ENCODE peak calls at places on chromosomes 4 and X, in nine cellular contexts. U is stimulated activated CD4-positive, alpha-beta T cell treated with anti-CD3 and anti-CD28 coated beads, Interleukin-15, amount 100 ng/mL, for 24 hours; E is Calu3; B is Right ventricle myocardium superior; R is pancreas; J is ELR; I is effector CD4-positive, alpha-beta T cell; Q is brain microvascular endothelial cell; W is GM06990. L is an unnamed sample.

GRCh38 chr4:87697945-87698344 is 47.9 kb downstream of the DMP1 start:
- DNase-seq in U (no peak), E (no peak), B (no peak), R (no peak), J (no peak), I (no peak), Q (no peak), W (no peak), L (no peak)

GRCh38 chrX:152989292-152989658 is 4.6 kb downstream of the PNMA5 start:
- DNase-seq in U (peak; percentile 11), E (no peak), B (no peak), R (no peak), J (no peak), I (no peak), Q (no peak), W (no peak), L (no peak)

GRCh38 chrX:109344666-109345065 is 137.2 kb downstream of the GUCY2F start:
- DNase-seq in U (no peak), E (no peak), B (no peak), R (no peak), J (no peak), I (no peak), Q (no peak), W (no peak), L (no peak)

GRCh38 chrX:150898343-150899190 is at the start of gene CD99L2:
- DNase-seq in U (peak; percentile 89), E (peak; percentile 93), B (peak; percentile 94), R (peak; percentile 84), J (peak; percentile 84), I (peak; percentile 81), Q (peak; percentile 66), W (peak; percentile 93), L (peak; percentile 97)

GRCh38 chr4:39932776-39933402 is 44.8 kb downstream of the PDS5A start:
- DNase-seq in U (no peak), E (no peak), B (no peak), R (no peak), J (no peak), I (no peak), Q (no peak), W (peak; percentile 20), L (no peak)

GRCh38 chrX:9829308-9830267 is 43.4 kb downstream of the SHROOM2 start:
- DNase-seq in U (peak; percentile 55), E (peak; percentile 50), B (no peak), R (no peak), J (peak; percentile 86), I (no peak), Q (peak; percentile 62), W (peak; percentile 68), L (no peak)

GRCh38 chrX:134622056-134622812 is 36.0 kb downstream of the PLAC1 start:
- DNase-seq in U (peak; percentile 31), E (no peak), B (no peak), R (no peak), J (peak; percentile 88), I (no peak), Q (peak; percentile 76), W (peak; percentile 59), L (no peak)

GRCh38 chr4:187184513-187184912 is 460.9 kb upstream of the FAT1 start:
- DNase-seq in U (no peak), E (no peak), B (no peak), R (no peak), J (no peak), I (no peak), Q (no peak), W (no peak), L (no peak)

GRCh38 chr4:87420431-87420830 is 1.9 kb upstream of the NUDT9 start:
- DNase-seq in U (no peak), E (no peak), B (no peak), R (no peak), J (no peak), I (no peak), Q (no peak), W (no peak), L (no peak)

GRCh38 chr4:101977096-101977495 is 186.6 kb downstream of the BANK1 start:
- DNase-seq in U (no peak), E (peak; percentile 55), B (no peak), R (no peak), J (peak; percentile 96), I (no peak), Q (peak; percentile 96), W (no peak), L (no peak)

GRCh38 chrX:108139303-108139702 is 47.7 kb downstream of the ATG4A start:
- DNase-seq in U (no peak), E (peak; percentile 3), B (no peak), R (no peak), J (peak; percentile 31), I (no peak), Q (no peak), W (no peak), L (no peak)

GRCh38 chr4:6953751-6954380 is 44.2 kb downstream of the TBC1D14 start:
- DNase-seq in U (no peak), E (peak; percentile 72), B (peak; percentile 87), R (peak; percentile 63), J (no peak), I (no peak), Q (peak; percentile 76), W (no peak), L (peak; percentile 87)

GRCh38 chr4:180164799-180165198 is 2078.4 kb upstream of the TENM3 start:
- DNase-seq in U (no peak), E (no peak), B (no peak), R (no peak), J (peak; percentile 89), I (no peak), Q (no peak), W (no peak), L (no peak)

GRCh38 chr4:93199492-93199891 is 629.1 kb upstream of the ATOH1 start:
- DNase-seq in U (no peak), E (no peak), B (no peak), R (no peak), J (peak; percentile 6), I (no peak), Q (peak; percentile 6), W (no peak), L (no peak)

GRCh38 chrX:3226087-3226486 is 120.4 kb downstream of the MXRA5 start:
- DNase-seq in U (no peak), E (no peak), B (no peak), R (peak; percentile 20), J (no peak), I (no peak), Q (no peak), W (no peak), L (no peak)

GRCh38 chrX:136200466-136200865 is 50.7 kb downstream of the MAP7D3 start:
- DNase-seq in U (no peak), E (peak; percentile 14), B (no peak), R (no peak), J (peak; percentile 50), I (no peak), Q (no peak), W (no peak), L (no peak)

GRCh38 chrX:3299626-3300025 is 46.8 kb downstream of the MXRA5 start:
- DNase-seq in U (no peak), E (no peak), B (no peak), R (no peak), J (no peak), I (no peak), Q (no peak), W (no peak), L (no peak)

GRCh38 chr4:4590496-4590895 is 48.6 kb upstream of the STX18 start:
- DNase-seq in U (no peak), E (no peak), B (no peak), R (no peak), J (peak; percentile 71), I (no peak), Q (peak; percentile 1), W (no peak), L (no peak)

GRCh38 chr4:109302366-109303140 is at the start of gene COL25A1:
- DNase-seq in U (peak; percentile 62), E (no peak), B (peak; percentile 64), R (peak; percentile 44), J (peak; percentile 8), I (peak; percentile 9), Q (peak; percentile 24), W (peak; percentile 8), L (peak; percentile 39)

GRCh38 chr4:53019485-53020382 is 157.6 kb downstream of the RASL11B start:
- DNase-seq in U (no peak), E (no peak), B (no peak), R (no peak), J (peak; percentile 60), I (no peak), Q (peak; percentile 87), W (no peak), L (no peak)

GRCh38 chr4:151310124-151310728 is 15.2 kb downstream of the SH3D19 start:
- DNase-seq in U (no peak), E (no peak), B (no peak), R (no peak), J (no peak), I (no peak), Q (no peak), W (no peak), L (no peak)

GRCh38 chr4:65592089-65592488 is 78.2 kb downstream of the EPHA5 start:
- DNase-seq in U (no peak), E (no peak), B (no peak), R (no peak), J (peak; percentile 7), I (no peak), Q (no peak), W (no peak), L (no peak)

GRCh38 chr4:160492181-160492580 is 1389.3 kb downstream of the RAPGEF2 start:
- DNase-seq in U (no peak), E (no peak), B (no peak), R (no peak), J (no peak), I (no peak), Q (no peak), W (no peak), L (no peak)

GRCh38 chr4:18815779-18816173 is 794.2 kb upstream of the LCORL start:
- DNase-seq in U (no peak), E (no peak), B (no peak), R (no peak), J (peak; percentile 28), I (no peak), Q (no peak), W (no peak), L (no peak)

GRCh38 chr4:14934704-14935390 is 67.4 kb upstream of the CPEB2 start:
- DNase-seq in U (no peak), E (no peak), B (no peak), R (no peak), J (no peak), I (no peak), Q (no peak), W (no peak), L (no peak)

GRCh38 chrX:781216-782211 is 150.9 kb downstream of the SHOX start:
- DNase-seq in U (no peak), E (no peak), B (no peak), R (no peak), J (no peak), I (no peak), Q (no peak), W (no peak), L (no peak)

GRCh38 chr4:3291969-3292570 is 751 bp upstream of the RGS12 start:
- DNase-seq in U (peak; percentile 37), E (peak; percentile 60), B (peak; percentile 83), R (peak; percentile 75), J (peak; percentile 58), I (no peak), Q (no peak), W (no peak), L (peak; percentile 76)

GRCh38 chr4:28373601-28374000 is 1513.0 kb downstream of the STIM2 start:
- DNase-seq in U (no peak), E (no peak), B (no peak), R (no peak), J (peak; percentile 83), I (no peak), Q (peak; percentile 15), W (no peak), L (no peak)

GRCh38 chr4:4289055-4289454 is 899 bp downstream of the LYAR start:
- DNase-seq in U (no peak), E (no peak), B (no peak), R (no peak), J (peak; percentile 32), I (no peak), Q (no peak), W (no peak), L (no peak)

GRCh38 chrX:131812847-131813825 is 210.0 kb upstream of the STK26 start:
- DNase-seq in U (peak; percentile 57), E (no peak), B (peak; percentile 38), R (peak; percentile 81), J (peak; percentile 15), I (peak; percentile 81), Q (peak; percentile 58), W (peak; percentile 78), L (peak; percentile 79)

GRCh38 chrX:46642145-46642544 is 68.6 kb downstream of the CHST7 start:
- DNase-seq in U (no peak), E (no peak), B (no peak), R (no peak), J (peak; percentile 50), I (no peak), Q (no peak), W (no peak), L (no peak)